ENCODE peak calls at places on chromosomes 11 and 22, in seven cellular contexts. M, L, F, B, U, Z and Y are unnamed samples.
A peak's percentile ranks its signal among the peaks of the same experiment; 100 is the strongest.

GRCh38 chr11:114162719-114163123 is 103.2 kb downstream of the ZBTB16 start:
- DNase-seq in M (no peak), L (no peak), F (peak; percentile 89), B (no peak), U (peak; percentile 90), Z (no peak), Y (peak; percentile 98)

GRCh38 chr11:76599041-76600013 is 71.2 kb downstream of the LRRC32 start:
- DNase-seq in M (no peak), L (no peak), F (no peak), B (no peak), U (peak; percentile 65), Z (no peak), Y (no peak)

GRCh38 chr11:59555601-59556114 is 44.3 kb downstream of the OR4D9 start:
- DNase-seq in M (no peak), L (no peak), F (no peak), B (no peak), U (no peak), Z (no peak), Y (no peak)

GRCh38 chr11:110087820-110088534 is 5.2 kb upstream of the ZC3H12C start:
- DNase-seq in M (no peak), L (no peak), F (no peak), B (no peak), U (no peak), Z (no peak), Y (no peak)

GRCh38 chr22:47123006-47123826 is 360.8 kb downstream of the TBC1D22A start:
- DNase-seq in M (no peak), L (no peak), F (no peak), B (no peak), U (no peak), Z (no peak), Y (no peak)

GRCh38 chr11:97502201-97502600 is 1112.4 kb downstream of the JRKL start:
- DNase-seq in M (no peak), L (no peak), F (no peak), B (no peak), U (no peak), Z (no peak), Y (no peak)

GRCh38 chr11:64716471-64717267 is 6.3 kb downstream of the NRXN2 start:
- DNase-seq in M (no peak), L (no peak), F (no peak), B (no peak), U (no peak), Z (no peak), Y (no peak)

GRCh38 chr11:44623716-44624491 is 58.4 kb downstream of the CD82 start:
- DNase-seq in M (no peak), L (no peak), F (no peak), B (no peak), U (peak; percentile 66), Z (no peak), Y (peak; percentile 66)

GRCh38 chr22:23193420-23193819 is 13.1 kb downstream of the BCR start:
- DNase-seq in M (no peak), L (no peak), F (peak; percentile 1), B (no peak), U (no peak), Z (no peak), Y (no peak)

GRCh38 chr11:95764267-95764898 is 25.2 kb downstream of the FAM76B start:
- DNase-seq in M (no peak), L (peak; percentile 7), F (no peak), B (no peak), U (no peak), Z (peak; percentile 42), Y (no peak)

GRCh38 chr11:30585067-30585891 is 874 bp downstream of the MPPED2 start:
- DNase-seq in M (no peak), L (no peak), F (peak; percentile 25), B (no peak), U (peak; percentile 75), Z (peak; percentile 7), Y (no peak)

GRCh38 chr22:20249797-20250354 is 18.2 kb downstream of the RTN4R start:
- DNase-seq in M (no peak), L (no peak), F (no peak), B (no peak), U (no peak), Z (peak; percentile 17), Y (no peak)

GRCh38 chr11:12222099-12222751 is 111.8 kb downstream of the MICAL2 start:
- DNase-seq in M (no peak), L (no peak), F (peak; percentile 59), B (no peak), U (peak; percentile 81), Z (no peak), Y (no peak)

GRCh38 chr11:122071680-122072321 is 44.2 kb downstream of the BLID start:
- DNase-seq in M (no peak), L (no peak), F (no peak), B (no peak), U (no peak), Z (no peak), Y (no peak)

GRCh38 chr11:27621440-27622161 is 78.7 kb downstream of the BDNF start:
- DNase-seq in M (no peak), L (no peak), F (no peak), B (no peak), U (no peak), Z (no peak), Y (no peak)

GRCh38 chr11:11396290-11397042 is 43.4 kb upstream of the CSNK2A3 start:
- DNase-seq in M (no peak), L (no peak), F (no peak), B (no peak), U (no peak), Z (no peak), Y (no peak)

GRCh38 chr22:50524664-50525103 is 714 bp downstream of the SCO2 start:
- DNase-seq in M (no peak), L (no peak), F (no peak), B (no peak), U (no peak), Z (no peak), Y (no peak)

GRCh38 chr11:225734-226453 is 10.2 kb downstream of the SIRT3 start:
- DNase-seq in M (no peak), L (no peak), F (no peak), B (no peak), U (no peak), Z (no peak), Y (no peak)

GRCh38 chr11:72232260-72233055 is 7.9 kb downstream of the INPPL1 start:
- DNase-seq in M (no peak), L (no peak), F (no peak), B (no peak), U (no peak), Z (no peak), Y (no peak)

GRCh38 chr11:102794382-102794781 is 3.6 kb downstream of the MMP1 start:
- DNase-seq in M (no peak), L (no peak), F (no peak), B (peak; percentile 2), U (no peak), Z (peak; percentile 7), Y (no peak)

GRCh38 chr11:71458146-71459070 is 5.4 kb downstream of the NADSYN1 start:
- DNase-seq in M (no peak), L (no peak), F (peak; percentile 15), B (no peak), U (peak; percentile 31), Z (no peak), Y (no peak)

GRCh38 chr11:115572551-115572950 is 68.3 kb upstream of the CADM1 start:
- DNase-seq in M (no peak), L (no peak), F (no peak), B (no peak), U (no peak), Z (no peak), Y (no peak)

GRCh38 chr11:12377106-12377823 is at the start of gene PARVA:
- DNase-seq in M (no peak), L (no peak), F (peak; percentile 77), B (no peak), U (peak; percentile 80), Z (no peak), Y (peak; percentile 81)

GRCh38 chr11:132048040-132048439 is 677.6 kb downstream of the NTM start:
- DNase-seq in M (no peak), L (no peak), F (no peak), B (no peak), U (no peak), Z (no peak), Y (no peak)

GRCh38 chr11:47078751-47079524 is 97.7 kb downstream of the ARFGAP2 start:
- DNase-seq in M (no peak), L (no peak), F (no peak), B (no peak), U (no peak), Z (no peak), Y (no peak)

GRCh38 chr11:129695543-129696308 is 119.9 kb upstream of the TMEM45B start:
- DNase-seq in M (peak; percentile 54), L (no peak), F (peak; percentile 47), B (peak; percentile 50), U (no peak), Z (peak; percentile 69), Y (no peak)

GRCh38 chr11:113193077-113193476 is 121.3 kb upstream of the TTC12 start:
- DNase-seq in M (no peak), L (no peak), F (no peak), B (no peak), U (no peak), Z (no peak), Y (no peak)

GRCh38 chr11:111409915-111410314 is 30.8 kb upstream of the POU2AF1 start:
- DNase-seq in M (no peak), L (no peak), F (no peak), B (no peak), U (no peak), Z (peak; percentile 72), Y (no peak)